ENCODE peak calls at places on chromosomes 13 and 19, in six cellular contexts. One of them, this sample, is unnamed.

GRCh38 chr19:33674575-33675367 is 53.0 kb downstream of the CHST8 start:
- DNase-seq in tibial nerve: no peak
- DNase-seq in GM12878: no peak
- DNase-seq in cardiac muscle cell: no peak
- DNase-seq in right lobe of liver: peak; percentile 30
- DNase-seq in AG04450: no peak
- DNase-seq in this sample: no peak

GRCh38 chr13:26377038-26377437 is 123.1 kb downstream of the CDK8 start:
- DNase-seq in tibial nerve: no peak
- DNase-seq in GM12878: no peak
- DNase-seq in cardiac muscle cell: peak; percentile 29
- DNase-seq in right lobe of liver: no peak
- DNase-seq in AG04450: no peak
- DNase-seq in this sample: peak; percentile 3

GRCh38 chr13:46170687-46171086 is 11.3 kb downstream of the LCP1 start:
- DNase-seq in tibial nerve: no peak
- DNase-seq in GM12878: no peak
- DNase-seq in cardiac muscle cell: peak; percentile 69
- DNase-seq in right lobe of liver: no peak
- DNase-seq in AG04450: no peak
- DNase-seq in this sample: no peak

GRCh38 chr13:113403255-113404104 is 39.5 kb upstream of the GRTP1 start:
- DNase-seq in tibial nerve: no peak
- DNase-seq in GM12878: no peak
- DNase-seq in cardiac muscle cell: no peak
- DNase-seq in right lobe of liver: peak; percentile 39
- DNase-seq in AG04450: no peak
- DNase-seq in this sample: no peak

GRCh38 chr13:20037908-20038307 is 79.4 kb downstream of the ZMYM2 start:
- DNase-seq in tibial nerve: no peak
- DNase-seq in GM12878: no peak
- DNase-seq in cardiac muscle cell: no peak
- DNase-seq in right lobe of liver: no peak
- DNase-seq in AG04450: no peak
- DNase-seq in this sample: no peak

GRCh38 chr13:100235311-100235901 is 146.5 kb downstream of the PCCA start:
- DNase-seq in tibial nerve: peak; percentile 70
- DNase-seq in GM12878: no peak
- DNase-seq in cardiac muscle cell: peak; percentile 66
- DNase-seq in right lobe of liver: no peak
- DNase-seq in AG04450: no peak
- DNase-seq in this sample: peak; percentile 69

GRCh38 chr19:39780894-39781293 is 2.2 kb downstream of the LEUTX start:
- DNase-seq in tibial nerve: no peak
- DNase-seq in GM12878: no peak
- DNase-seq in cardiac muscle cell: no peak
- DNase-seq in right lobe of liver: no peak
- DNase-seq in AG04450: no peak
- DNase-seq in this sample: no peak

GRCh38 chr13:68692049-68692448 is 1415.6 kb upstream of the ATXN8OS start:
- DNase-seq in tibial nerve: no peak
- DNase-seq in GM12878: no peak
- DNase-seq in cardiac muscle cell: no peak
- DNase-seq in right lobe of liver: no peak
- DNase-seq in AG04450: no peak
- DNase-seq in this sample: no peak

GRCh38 chr19:6564393-6564792 is 26.6 kb downstream of the CD70 start:
- DNase-seq in tibial nerve: no peak
- DNase-seq in GM12878: no peak
- DNase-seq in cardiac muscle cell: peak; percentile 20
- DNase-seq in right lobe of liver: no peak
- DNase-seq in AG04450: no peak
- DNase-seq in this sample: no peak

GRCh38 chr13:41897126-41897525 is 63.8 kb downstream of the VWA8 start:
- DNase-seq in tibial nerve: no peak
- DNase-seq in GM12878: no peak
- DNase-seq in cardiac muscle cell: peak; percentile 33
- DNase-seq in right lobe of liver: no peak
- DNase-seq in AG04450: no peak
- DNase-seq in this sample: peak; percentile 18

GRCh38 chr13:27242642-27243185 is 8.6 kb upstream of the RPL21 start:
- DNase-seq in tibial nerve: no peak
- DNase-seq in GM12878: no peak
- DNase-seq in cardiac muscle cell: no peak
- DNase-seq in right lobe of liver: no peak
- DNase-seq in AG04450: no peak
- DNase-seq in this sample: no peak

GRCh38 chr13:110841846-110842245 is 73.0 kb downstream of the ANKRD10 start:
- DNase-seq in tibial nerve: no peak
- DNase-seq in GM12878: no peak
- DNase-seq in cardiac muscle cell: no peak
- DNase-seq in right lobe of liver: no peak
- DNase-seq in AG04450: no peak
- DNase-seq in this sample: no peak

GRCh38 chr13:37194428-37194861 is 89.0 kb upstream of the CSNK1A1L start:
- DNase-seq in tibial nerve: no peak
- DNase-seq in GM12878: no peak
- DNase-seq in cardiac muscle cell: peak; percentile 35
- DNase-seq in right lobe of liver: no peak
- DNase-seq in AG04450: peak; percentile 6
- DNase-seq in this sample: peak; percentile 77

DNA sequence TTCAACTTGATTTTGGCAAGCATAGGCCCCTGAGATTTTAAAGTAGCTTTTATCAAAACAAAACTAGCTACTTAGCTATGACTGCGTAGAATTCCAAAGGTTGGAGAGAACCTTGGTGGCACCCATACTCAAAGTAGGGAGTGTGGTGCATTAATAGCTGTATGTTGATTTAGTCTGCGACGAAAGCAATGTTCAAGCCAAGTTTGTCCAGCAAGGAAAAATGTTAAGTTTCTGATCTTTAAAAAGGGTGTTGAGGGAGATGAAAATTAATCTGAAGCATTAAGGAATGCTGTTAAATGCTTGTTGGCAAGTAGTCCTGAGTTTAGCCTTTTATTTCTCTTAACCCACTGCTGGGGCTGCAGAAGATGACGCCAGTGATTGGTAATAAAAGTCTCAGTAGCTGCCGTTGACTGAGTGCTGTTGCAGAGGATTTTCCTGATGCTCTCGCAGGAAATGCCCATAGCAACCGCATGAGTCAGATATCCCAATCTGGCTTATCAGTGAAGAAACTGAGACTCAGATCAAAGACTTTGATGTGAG is 75.9 kb upstream of the RNF113B start:
- DNase-seq in tibial nerve: peak; percentile 11
- DNase-seq in GM12878: no peak
- DNase-seq in cardiac muscle cell: peak; percentile 58
- DNase-seq in right lobe of liver: no peak
- DNase-seq in AG04450: no peak
- DNase-seq in this sample: peak; percentile 91
- H3K27ac ChIP-seq in tibial nerve: no peak overlapping the region
- H3K27ac ChIP-seq in GM12878: no peak overlapping the region
- H3K27ac ChIP-seq in cardiac muscle cell: peak overlapping the region; percentile 57
- H3K27ac ChIP-seq in right lobe of liver: no peak overlapping the region
- H3K27ac ChIP-seq in AG04450: no peak overlapping the region
- H3K27ac ChIP-seq in this sample: peak overlapping the region; percentile 67

DNA sequence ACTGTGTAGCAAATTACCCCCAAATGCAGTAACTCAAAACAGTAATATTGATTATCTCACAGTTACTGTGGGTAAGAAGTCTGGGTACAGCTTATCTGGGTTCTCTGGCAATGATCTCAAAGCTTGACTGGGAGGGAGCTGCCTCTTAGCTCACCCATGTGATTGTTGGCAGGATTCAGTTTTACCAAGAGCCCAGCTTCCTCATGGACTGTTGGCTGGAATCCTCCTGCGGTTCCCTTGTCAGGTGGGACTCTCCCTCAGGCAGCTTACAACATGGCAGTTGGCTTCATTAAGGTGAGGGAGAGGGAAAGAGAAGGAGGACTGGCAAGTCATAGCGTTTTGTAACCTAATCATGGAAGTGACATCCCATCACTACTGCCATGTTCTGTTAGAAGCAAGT is 107.9 kb downstream of the OLFM4 start:
- DNase-seq in tibial nerve: no peak
- DNase-seq in GM12878: no peak
- DNase-seq in cardiac muscle cell: peak; percentile 6
- DNase-seq in right lobe of liver: no peak
- DNase-seq in AG04450: no peak
- DNase-seq in this sample: no peak
- TF ChIP-seq CTCF in tibial nerve: no peak
- TF ChIP-seq CTCF in GM12878: no peak
- TF ChIP-seq CTCF in cardiac muscle cell: no peak
- TF ChIP-seq CTCF in right lobe of liver: no peak
- TF ChIP-seq CTCF in AG04450: no peak
- TF ChIP-seq CTCF in this sample: no peak

DNA sequence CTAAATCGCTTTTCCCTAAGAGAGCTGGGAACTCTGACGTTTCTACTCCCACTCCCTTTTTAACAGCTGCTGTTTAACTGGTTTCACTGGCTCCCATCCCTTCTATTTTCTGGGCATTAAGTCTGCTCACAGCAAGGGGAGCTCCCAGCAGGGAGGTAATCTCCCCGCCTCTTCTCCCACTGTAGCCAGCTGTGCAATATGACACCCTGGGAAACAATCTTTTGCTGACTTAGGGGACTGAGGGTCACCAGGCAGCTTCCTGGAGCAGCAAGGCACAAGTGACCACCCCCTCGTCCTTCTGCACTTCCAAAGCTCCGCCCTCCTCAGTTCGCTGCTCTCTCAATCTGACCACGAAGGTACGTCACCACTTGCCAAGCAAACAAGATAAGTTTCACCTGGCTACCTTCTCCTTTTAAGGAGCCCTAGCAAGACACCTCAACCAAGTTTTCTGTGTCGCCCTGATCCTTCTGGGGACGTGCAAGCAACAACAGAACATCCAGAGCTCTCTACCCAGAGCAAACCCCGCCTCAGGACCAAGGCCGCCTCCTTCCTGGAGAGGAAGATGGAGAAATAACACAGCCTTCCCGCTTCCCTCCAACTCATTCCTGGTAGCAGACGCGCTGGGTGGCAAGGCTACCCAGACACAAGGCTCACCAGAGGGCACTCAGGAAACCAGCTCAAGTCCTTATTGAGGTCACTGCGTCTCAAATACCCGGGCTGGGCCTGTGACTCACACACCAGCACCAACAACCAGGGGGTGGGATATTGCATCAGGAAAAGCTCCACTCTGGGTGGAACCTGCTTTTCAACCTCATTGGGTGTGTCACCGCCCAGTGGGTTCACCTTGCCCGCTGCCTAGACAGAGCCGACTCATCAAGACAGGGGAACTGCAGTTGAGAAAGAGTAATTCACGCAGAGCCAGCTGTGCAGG is 92.4 kb downstream of the STK24 start:
- DNase-seq in tibial nerve: peak; percentile 50
- DNase-seq in GM12878: no peak
- DNase-seq in cardiac muscle cell: peak; percentile 87
- DNase-seq in right lobe of liver: peak; percentile 74
- DNase-seq in AG04450: no peak
- DNase-seq in this sample: peak; percentile 98
- H3K4me3 ChIP-seq in tibial nerve: no peak overlapping the region
- H3K4me3 ChIP-seq in GM12878: no peak overlapping the region
- H3K4me3 ChIP-seq in cardiac muscle cell: peak overlapping the region; percentile 3
- H3K4me3 ChIP-seq in right lobe of liver: no peak overlapping the region
- H3K4me3 ChIP-seq in AG04450: peak overlapping the region; percentile 17
- H3K4me3 ChIP-seq in this sample: peak overlapping the region; percentile 6

GRCh38 chr19:17266026-17266425 is 1.2 kb upstream of the BABAM1 start:
- DNase-seq in tibial nerve: no peak
- DNase-seq in GM12878: no peak
- DNase-seq in cardiac muscle cell: no peak
- DNase-seq in right lobe of liver: no peak
- DNase-seq in AG04450: no peak
- DNase-seq in this sample: no peak

GRCh38 chr19:17266589-17266974 is 661 bp upstream of the BABAM1 start:
- DNase-seq in tibial nerve: no peak
- DNase-seq in GM12878: no peak
- DNase-seq in cardiac muscle cell: no peak
- DNase-seq in right lobe of liver: no peak
- DNase-seq in AG04450: no peak
- DNase-seq in this sample: no peak

GRCh38 chr19:17264641-17264979 is at the start of gene USHBP1:
- DNase-seq in tibial nerve: no peak
- DNase-seq in GM12878: no peak
- DNase-seq in cardiac muscle cell: no peak
- DNase-seq in right lobe of liver: peak; percentile 54
- DNase-seq in AG04450: no peak
- DNase-seq in this sample: no peak

GRCh38 chr19:17268754-17269153 is 1.5 kb downstream of the BABAM1 start:
- DNase-seq in tibial nerve: no peak
- DNase-seq in GM12878: no peak
- DNase-seq in cardiac muscle cell: no peak
- DNase-seq in right lobe of liver: no peak
- DNase-seq in AG04450: no peak
- DNase-seq in this sample: no peak

GRCh38 chr19:17266975-17267788 is at the start of gene BABAM1:
- DNase-seq in tibial nerve: peak; percentile 96
- DNase-seq in GM12878: peak; percentile 100
- DNase-seq in cardiac muscle cell: peak; percentile 99
- DNase-seq in right lobe of liver: peak; percentile 97
- DNase-seq in AG04450: peak; percentile 99
- DNase-seq in this sample: peak; percentile 100
- H3K27ac ChIP-seq in tibial nerve: peak within 1 kb of the TSS; percentile 82
- H3K27ac ChIP-seq in GM12878: peak within 1 kb of the TSS; percentile 81
- H3K27ac ChIP-seq in cardiac muscle cell: peak within 1 kb of the TSS; percentile 74
- H3K27ac ChIP-seq in right lobe of liver: no peak within 1 kb of the TSS
- H3K27ac ChIP-seq in AG04450: peak within 1 kb of the TSS; percentile 52
- H3K27ac ChIP-seq in this sample: peak within 1 kb of the TSS; percentile 60

This sample was measured in brain microvascular endothelial cell.